ENCODE peak calls at places on chromosome 11, in six cellular contexts. U is OCI-LY7, X is MM.1S, Q is HCT116, F is GM23338, M is SK-N-SH. O is an unnamed sample. For H3K79me2, the result is how much of the 10 kb centered on the place peaks cover.

GRCh38 chr11:119016216-119017009 is 1.7 kb downstream of the RPS25 start:
- DNase-seq in U (no peak), X (no peak), Q (no peak), F (no peak), M (no peak), O (no peak)

GRCh38 chr11:295351-296205 is 3.7 kb downstream of the IFITM5 start:
- DNase-seq in U (no peak), X (no peak), Q (no peak), F (no peak), M (no peak), O (no peak)

GRCh38 chr11:33842236-33842915 is 49.5 kb downstream of the LMO2 start:
- DNase-seq in U (no peak), X (no peak), Q (no peak), F (peak), M (peak), O (no peak)

GRCh38 chr11:47899801-47900200 is 51.7 kb upstream of the NUP160 start:
- DNase-seq in U (peak), X (peak), Q (no peak), F (no peak), M (no peak), O (no peak)

GRCh38 chr11:72119188-72119587 is 6.7 kb upstream of the ANAPC15 start:
- DNase-seq in U (no peak), X (no peak), Q (no peak), F (no peak), M (no peak), O (no peak)

GRCh38 chr11:97996762-97997161 is 1024.0 kb upstream of the CNTN5 start:
- DNase-seq in U (no peak), X (no peak), Q (no peak), F (no peak), M (no peak), O (no peak)

GRCh38 chr11:129593098-129593497 is 217.4 kb downstream of the BARX2 start:
- DNase-seq in U (no peak), X (no peak), Q (no peak), F (peak), M (no peak), O (peak)

GRCh38 chr11:70758206-70758605 is 359.9 kb downstream of the CTTN start:
- DNase-seq in U (no peak), X (no peak), Q (no peak), F (no peak), M (no peak), O (no peak)

GRCh38 chr11:4095509-4096230 is 1.1 kb downstream of the RRM1 start:
- DNase-seq in U (peak), X (peak), Q (no peak), F (no peak), M (peak), O (no peak)

GRCh38 chr11:69670158-69670845 is 4.9 kb downstream of the LTO1 start:
- DNase-seq in U (peak), X (peak), Q (peak), F (peak), M (peak), O (peak)

GRCh38 chr11:69677744-69678143 is 2.6 kb upstream of the LTO1 start:
- DNase-seq in U (no peak), X (no peak), Q (no peak), F (no peak), M (no peak), O (no peak)

GRCh38 chr11:69674886-69675714 is at the start of gene LTO1:
- DNase-seq in U (peak), X (peak), Q (peak), F (peak), M (peak), O (peak)

GRCh38 chr11:69671734-69672465 is 3.3 kb downstream of the LTO1 start:
- DNase-seq in U (no peak), X (no peak), Q (no peak), F (no peak), M (no peak), O (no peak)

DNA sequence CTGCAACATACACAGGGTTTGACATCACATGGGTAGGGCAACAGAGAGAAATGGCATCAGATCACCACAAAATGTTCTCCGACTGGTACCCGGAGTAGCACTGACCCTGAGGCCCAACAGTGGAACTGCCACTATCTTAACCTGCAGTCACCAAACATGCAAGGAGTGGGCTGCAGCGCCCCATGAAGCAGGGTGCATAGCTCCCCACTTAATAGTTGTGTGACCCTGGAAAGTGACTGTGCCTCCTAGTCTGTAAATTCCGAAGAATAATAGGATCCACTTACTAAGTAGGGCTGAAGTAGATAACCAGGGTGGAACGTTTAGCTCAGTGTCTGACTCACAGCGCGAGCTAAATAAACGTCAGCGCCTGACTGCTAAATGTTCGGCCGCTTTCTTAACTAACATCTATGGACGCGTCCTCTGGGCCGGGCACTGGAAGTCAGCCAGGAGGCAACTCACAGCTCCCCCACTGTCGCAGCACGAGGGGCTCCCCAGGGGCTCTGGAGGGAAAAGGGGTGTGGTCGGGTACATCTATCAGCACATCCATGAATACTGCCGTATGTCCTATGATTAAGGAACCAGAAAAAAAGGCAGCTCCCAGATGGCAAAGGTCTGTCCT is 777 bp downstream of the LTO1 start:
- DNase-seq in U (peak), X (no peak), Q (no peak), F (peak), M (no peak), O (peak)
- TF ChIP-seq EZH2phosphoT487 in U (no peak), X (no peak), Q (no peak), F (no peak), M (no peak), O (no peak)

GRCh38 chr11:103703437-103703836 is 333.0 kb upstream of the DDI1 start:
- DNase-seq in U (no peak), X (no peak), Q (no peak), F (no peak), M (no peak), O (no peak)

GRCh38 chr11:103696130-103696529 is 340.3 kb upstream of the DDI1 start:
- DNase-seq in U (no peak), X (no peak), Q (no peak), F (no peak), M (peak), O (no peak)

GRCh38 chr11:103700605-103701004 is 335.8 kb upstream of the DDI1 start:
- DNase-seq in U (no peak), X (no peak), Q (no peak), F (no peak), M (no peak), O (no peak)

GRCh38 chr11:103699656-103700055 is 336.8 kb upstream of the DDI1 start:
- DNase-seq in U (no peak), X (no peak), Q (no peak), F (no peak), M (no peak), O (no peak)

GRCh38 chr11:103699216-103699615 is 337.2 kb upstream of the DDI1 start:
- DNase-seq in U (no peak), X (no peak), Q (no peak), F (peak), M (no peak), O (no peak)
- H2AFZ ChIP-seq in U (no peak), X (no peak), Q (no peak), F (peak), M (no peak), O (no peak)

DNA sequence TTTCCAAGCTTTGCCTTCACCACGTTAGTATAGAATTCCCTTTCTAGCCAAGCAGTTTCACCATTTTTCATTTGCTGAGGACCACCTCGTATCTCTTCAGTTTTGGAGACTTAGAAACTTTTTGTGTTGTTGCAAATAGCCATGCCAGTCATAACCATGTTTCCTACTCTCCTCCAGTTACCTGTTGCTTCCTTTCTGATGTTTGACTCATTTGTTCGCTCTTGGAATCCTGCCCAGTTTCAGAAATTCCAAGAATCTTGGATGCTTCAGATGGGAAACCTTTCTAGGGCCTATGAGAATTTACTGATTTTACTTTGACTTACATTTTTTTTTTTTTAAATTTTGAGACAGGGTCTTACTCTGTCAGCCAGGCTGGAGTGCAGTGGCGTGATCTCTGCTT is 65.4 kb downstream of the PPP6R3 start:
- DNase-seq in U (no peak), X (no peak), Q (no peak), F (no peak), M (no peak), O (no peak)
- H3K79me2 ChIP-seq in U (half or more), X (half or more), Q (half or more), F (half or more), M (half or more), O (half or more)

DNA sequence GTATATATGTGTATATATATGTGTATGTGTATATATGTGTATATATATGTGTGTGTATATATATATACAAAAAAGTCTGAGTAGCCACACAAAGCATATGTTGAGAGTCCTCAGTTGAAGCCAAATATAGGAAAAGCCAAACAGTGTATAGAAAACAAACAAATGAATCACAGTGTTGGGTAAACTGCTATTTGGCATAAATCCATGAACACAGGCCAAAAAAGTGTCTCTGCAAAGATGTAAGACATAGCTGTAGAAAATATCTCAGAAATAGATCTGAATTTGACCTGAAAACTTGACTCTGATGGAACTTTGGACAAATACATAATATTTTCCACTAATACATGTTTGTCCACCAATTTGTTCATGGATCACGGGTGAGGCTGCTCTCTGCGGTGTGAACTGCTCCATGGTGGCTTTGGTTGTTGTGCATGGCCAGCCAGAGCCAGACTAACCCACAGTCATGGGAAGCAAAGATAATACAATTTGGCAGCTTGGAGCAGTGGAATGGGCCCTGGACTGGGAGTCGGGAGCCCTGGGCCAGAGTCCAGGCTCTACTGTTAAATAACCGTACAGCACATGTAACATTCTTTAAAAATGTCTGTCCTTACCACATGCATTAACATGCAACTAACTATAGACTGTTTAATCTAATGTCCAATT is 76.9 kb upstream of the EED start:
- DNase-seq in U (no peak), X (no peak), Q (no peak), F (no peak), M (no peak), O (no peak)
- TF ChIP-seq EZH2phosphoT487 in U (no peak), X (no peak), Q (no peak), F (no peak), M (no peak), O (no peak)

DNA sequence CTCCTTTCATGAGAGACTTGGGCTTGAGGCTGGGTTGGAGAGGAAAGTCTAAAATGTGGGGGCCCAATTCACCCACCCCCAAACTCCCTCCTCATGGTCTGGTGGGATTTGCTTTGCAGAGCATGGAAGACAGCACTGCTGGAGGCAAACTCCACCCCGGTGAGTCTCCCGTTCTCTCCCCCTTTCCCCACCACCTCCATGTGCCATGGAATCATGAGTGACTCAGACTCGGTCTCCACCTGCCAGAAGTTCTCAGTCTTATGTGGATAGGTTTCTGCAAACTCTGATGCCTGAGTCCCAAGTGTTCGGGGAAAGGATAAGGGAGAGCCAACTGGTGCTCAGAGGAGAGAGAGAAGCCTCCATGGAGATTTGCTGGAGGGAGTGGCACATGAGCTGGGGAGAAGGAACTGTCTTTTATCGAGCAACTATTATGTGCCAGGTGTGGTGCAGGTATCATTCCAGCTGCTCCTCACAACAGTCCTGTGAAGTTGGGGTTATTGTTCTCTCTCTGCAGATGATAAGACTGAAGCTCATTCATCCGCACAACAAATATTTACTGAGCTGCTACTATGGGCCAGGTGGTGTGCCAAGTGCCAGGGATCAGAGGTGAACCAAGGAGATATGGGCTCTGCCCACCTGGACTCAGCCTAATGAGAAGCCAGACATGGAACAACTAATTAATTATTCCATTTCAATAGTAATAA is 6.6 kb downstream of the PLEKHB1 start:
- DNase-seq in U (no peak), X (no peak), Q (no peak), F (no peak), M (no peak), O (no peak)
- H2AFZ ChIP-seq in U (no peak), X (no peak), Q (no peak), F (no peak), M (no peak), O (no peak)

GRCh38 chr11:32390712-32391111 is 44.6 kb downstream of the WT1 start:
- DNase-seq in U (no peak), X (no peak), Q (no peak), F (no peak), M (no peak), O (no peak)

GRCh38 chr11:32388871-32389770 is 46.2 kb downstream of the WT1 start:
- DNase-seq in U (no peak), X (no peak), Q (no peak), F (no peak), M (no peak), O (no peak)

GRCh38 chr11:32391965-32392553 is 43.3 kb downstream of the WT1 start:
- DNase-seq in U (no peak), X (no peak), Q (no peak), F (no peak), M (no peak), O (no peak)

GRCh38 chr11:32392840-32393239 is 42.5 kb downstream of the WT1 start:
- DNase-seq in U (no peak), X (no peak), Q (no peak), F (no peak), M (no peak), O (no peak)

GRCh38 chr11:32391479-32391878 is 43.9 kb downstream of the WT1 start:
- DNase-seq in U (no peak), X (no peak), Q (no peak), F (no peak), M (no peak), O (no peak)
- H3K79me2 ChIP-seq in U (under half), X (under half), Q (under half), F (under half), M (under half), O (under half)

GRCh38 chr11:74532496-74533246 is 39.1 kb upstream of the LIPT2 start:
- DNase-seq in U (no peak), X (no peak), Q (peak), F (peak), M (no peak), O (no peak)
- TF ChIP-seq EZH2phosphoT487 in U (no peak), X (no peak), Q (no peak), F (no peak), M (no peak), O (no peak)

DNA sequence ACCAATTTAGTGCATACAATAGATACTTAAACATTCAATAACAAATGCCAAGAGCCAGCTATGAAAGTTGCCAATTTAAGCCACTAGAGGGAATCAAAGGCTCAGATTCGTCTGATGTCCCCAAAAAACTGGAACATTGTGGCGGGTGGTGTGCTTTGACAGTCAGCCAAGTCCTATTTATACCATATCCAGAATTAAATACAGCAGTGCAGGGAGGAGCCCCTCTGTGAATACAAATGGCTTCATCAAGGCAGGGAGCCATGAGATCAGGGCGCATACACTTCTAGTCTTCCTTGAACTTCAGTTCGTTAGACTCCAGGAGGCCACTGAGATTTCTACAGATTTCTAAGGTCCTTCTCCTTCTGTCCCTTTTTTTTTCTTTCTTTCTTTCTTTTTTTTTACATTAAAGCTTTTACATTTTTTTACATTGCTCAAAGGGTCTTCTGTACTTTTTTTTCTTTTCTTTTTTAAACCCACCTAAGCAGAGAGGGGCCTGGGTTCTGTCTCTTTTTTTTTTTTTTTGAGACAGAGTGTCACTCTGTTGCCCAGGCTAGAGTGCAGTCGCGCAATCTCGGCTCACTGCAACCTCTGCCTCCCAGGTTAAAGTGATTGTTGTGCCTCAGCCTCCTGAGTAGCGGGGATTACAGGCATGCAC is 41.5 kb upstream of the HSPA8 start:
- DNase-seq in U (peak), X (peak), Q (peak), F (peak), M (peak), O (peak)
- H2AFZ ChIP-seq in U (no peak), X (no peak), Q (no peak), F (no peak), M (no peak), O (no peak)

DNA sequence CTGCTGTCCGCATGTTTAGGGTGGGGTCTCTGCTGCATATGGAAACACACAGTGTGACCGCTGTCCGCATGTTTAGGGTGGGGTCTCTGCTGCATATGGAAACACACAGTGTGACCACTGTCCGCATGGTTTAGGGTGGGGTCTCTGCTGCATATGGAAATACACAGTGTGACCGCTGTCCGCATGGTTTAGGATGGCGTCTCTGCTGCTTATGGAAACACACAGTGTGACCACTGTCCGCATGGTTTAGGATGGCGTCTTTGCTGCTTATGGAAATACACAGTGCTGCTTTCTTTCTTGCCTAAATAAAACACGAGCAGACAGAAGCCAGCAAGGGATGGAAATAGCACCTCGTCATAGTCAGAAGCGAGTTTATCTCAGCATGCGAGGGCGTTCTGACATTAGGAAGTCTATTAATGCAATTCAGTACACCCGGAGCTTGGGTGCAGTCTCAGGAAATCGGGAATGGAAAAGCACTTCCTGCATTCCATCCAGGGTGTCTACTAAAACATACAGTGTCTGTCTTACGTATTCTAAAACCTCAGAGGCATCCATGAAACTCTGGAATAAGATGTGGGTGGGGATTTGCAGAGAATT is 32.6 kb upstream of the TOLLIP start:
- DNase-seq in U (no peak), X (no peak), Q (no peak), F (no peak), M (no peak), O (no peak)
- H3K79me2 ChIP-seq in U (under half), X (under half), Q (under half), F (under half), M (under half), O (under half)

GRCh38 chr11:65558785-65559509 is 788 bp upstream of the LTBP3 start:
- DNase-seq in U (no peak), X (no peak), Q (no peak), F (no peak), M (peak), O (no peak)
- TF ChIP-seq EZH2phosphoT487 in U (no peak), X (no peak), Q (no peak), F (no peak), M (no peak), O (no peak)